ENCODE peak calls at places on chromosomes 6 and 20, in eight cellular contexts. One of them, this sample, is unnamed.

GRCh38 chr6:117989086-117989485 is 82.0 kb downstream of the SLC35F1 start:
- DNase-seq in AG09309: no peak
- DNase-seq in GM06990: no peak
- DNase-seq in left ventricle myocardium inferior: no peak
- DNase-seq in fibroblast of mammary gland: no peak
- DNase-seq in sigmoid colon: no peak
- DNase-seq in glutamatergic neuron: no peak
- DNase-seq in upper lobe of right lung: no peak
- DNase-seq in this sample: no peak

GRCh38 chr20:14583413-14583812 is 246.0 kb upstream of the FLRT3 start:
- DNase-seq in left ventricle myocardium inferior: no peak
- DNase-seq in fibroblast of mammary gland: peak
- DNase-seq in GM06990: no peak
- DNase-seq in sigmoid colon: no peak
- DNase-seq in AG09309: no peak
- DNase-seq in upper lobe of right lung: no peak
- DNase-seq in glutamatergic neuron: no peak
- DNase-seq in this sample: no peak

GRCh38 chr6:90729057-90729456 is 142.2 kb upstream of the MAP3K7 start:
- DNase-seq in fibroblast of mammary gland: no peak
- DNase-seq in sigmoid colon: no peak
- DNase-seq in left ventricle myocardium inferior: no peak
- DNase-seq in GM06990: no peak
- DNase-seq in AG09309: no peak
- DNase-seq in upper lobe of right lung: no peak
- DNase-seq in glutamatergic neuron: no peak
- DNase-seq in this sample: no peak

GRCh38 chr20:53677447-53678314 is 84.0 kb upstream of the ZNF217 start:
- DNase-seq in glutamatergic neuron: peak
- DNase-seq in GM06990: no peak
- DNase-seq in AG09309: peak
- DNase-seq in sigmoid colon: no peak
- DNase-seq in left ventricle myocardium inferior: peak
- DNase-seq in fibroblast of mammary gland: no peak
- DNase-seq in upper lobe of right lung: peak
- DNase-seq in this sample: no peak

GRCh38 chr6:31474871-31475286 is 23.1 kb upstream of the MICB start:
- DNase-seq in fibroblast of mammary gland: no peak
- DNase-seq in GM06990: no peak
- DNase-seq in AG09309: no peak
- DNase-seq in sigmoid colon: peak
- DNase-seq in left ventricle myocardium inferior: no peak
- DNase-seq in upper lobe of right lung: no peak
- DNase-seq in glutamatergic neuron: no peak
- DNase-seq in this sample: peak

GRCh38 chr20:24734139-24734538 is 214.9 kb upstream of the CST7 start:
- DNase-seq in GM06990: no peak
- DNase-seq in fibroblast of mammary gland: no peak
- DNase-seq in left ventricle myocardium inferior: no peak
- DNase-seq in glutamatergic neuron: no peak
- DNase-seq in sigmoid colon: no peak
- DNase-seq in upper lobe of right lung: no peak
- DNase-seq in AG09309: no peak
- DNase-seq in this sample: no peak

GRCh38 chr6:16592550-16592892 is 168.7 kb downstream of the ATXN1 start:
- DNase-seq in AG09309: no peak
- DNase-seq in fibroblast of mammary gland: no peak
- DNase-seq in sigmoid colon: no peak
- DNase-seq in GM06990: no peak
- DNase-seq in glutamatergic neuron: no peak
- DNase-seq in left ventricle myocardium inferior: no peak
- DNase-seq in upper lobe of right lung: no peak
- DNase-seq in this sample: no peak

GRCh38 chr6:42381850-42382249 is 69.9 kb downstream of the TRERF1 start:
- DNase-seq in upper lobe of right lung: no peak
- DNase-seq in glutamatergic neuron: no peak
- DNase-seq in left ventricle myocardium inferior: no peak
- DNase-seq in AG09309: no peak
- DNase-seq in GM06990: no peak
- DNase-seq in sigmoid colon: no peak
- DNase-seq in fibroblast of mammary gland: no peak
- DNase-seq in this sample: no peak

GRCh38 chr6:158452191-158452590 is 107.7 kb upstream of the TMEM181 start:
- DNase-seq in GM06990: no peak
- DNase-seq in upper lobe of right lung: no peak
- DNase-seq in glutamatergic neuron: no peak
- DNase-seq in left ventricle myocardium inferior: no peak
- DNase-seq in AG09309: no peak
- DNase-seq in fibroblast of mammary gland: no peak
- DNase-seq in sigmoid colon: no peak
- DNase-seq in this sample: no peak

GRCh38 chr20:35248641-35249475 is 22.4 kb downstream of the MMP24 start:
- DNase-seq in fibroblast of mammary gland: no peak
- DNase-seq in upper lobe of right lung: no peak
- DNase-seq in glutamatergic neuron: no peak
- DNase-seq in GM06990: no peak
- DNase-seq in AG09309: no peak
- DNase-seq in sigmoid colon: no peak
- DNase-seq in left ventricle myocardium inferior: no peak
- DNase-seq in this sample: no peak

GRCh38 chr6:84043555-84043954 is 10.0 kb downstream of the MRAP2 start:
- DNase-seq in left ventricle myocardium inferior: no peak
- DNase-seq in GM06990: no peak
- DNase-seq in fibroblast of mammary gland: no peak
- DNase-seq in upper lobe of right lung: no peak
- DNase-seq in glutamatergic neuron: no peak
- DNase-seq in sigmoid colon: no peak
- DNase-seq in AG09309: no peak
- DNase-seq in this sample: no peak

GRCh38 chr20:47717421-47717820 is 67.9 kb downstream of the SULF2 start:
- DNase-seq in fibroblast of mammary gland: no peak
- DNase-seq in left ventricle myocardium inferior: no peak
- DNase-seq in sigmoid colon: no peak
- DNase-seq in glutamatergic neuron: no peak
- DNase-seq in GM06990: no peak
- DNase-seq in AG09309: no peak
- DNase-seq in upper lobe of right lung: no peak
- DNase-seq in this sample: no peak

DNA sequence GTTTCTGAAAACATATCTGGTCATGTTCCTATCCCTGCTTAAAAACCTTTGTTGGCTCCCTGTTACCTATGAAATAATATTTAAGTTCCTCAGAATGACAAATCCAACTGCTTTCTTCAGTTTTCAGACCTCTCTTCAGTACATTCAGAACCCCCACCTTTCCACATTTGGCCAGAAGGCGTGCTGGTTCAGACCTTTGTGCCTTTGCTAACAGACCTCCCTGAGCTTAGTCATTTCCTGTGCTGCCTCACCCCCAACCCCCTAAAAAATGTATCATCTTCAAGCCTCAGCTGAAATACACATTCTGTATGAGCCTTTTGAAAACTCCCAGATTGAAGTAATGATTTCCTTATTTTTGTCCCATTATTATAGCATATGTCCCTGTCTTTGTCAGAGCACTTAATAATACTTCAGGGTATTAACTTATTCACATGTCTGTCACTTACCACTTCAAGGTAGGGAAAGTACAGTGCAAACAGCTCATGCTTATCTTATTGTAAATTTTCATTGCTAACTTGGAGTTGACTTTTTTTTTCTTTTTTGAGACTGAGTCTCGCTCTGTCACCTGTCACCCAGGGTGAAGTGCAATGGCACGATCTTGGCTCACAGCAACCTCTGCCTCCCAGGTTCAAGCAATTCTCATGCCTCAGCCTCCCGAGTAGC is 19.7 kb downstream of the FAM217A start:
- DNase-seq in glutamatergic neuron: no peak
- DNase-seq in GM06990: no peak
- DNase-seq in left ventricle myocardium inferior: no peak
- DNase-seq in sigmoid colon: no peak
- DNase-seq in AG09309: peak
- DNase-seq in upper lobe of right lung: no peak
- DNase-seq in fibroblast of mammary gland: peak
- DNase-seq in this sample: peak
- TF ChIP-seq CTCF in glutamatergic neuron: no peak
- TF ChIP-seq CTCF in GM06990: no peak
- TF ChIP-seq CTCF in left ventricle myocardium inferior: no peak
- TF ChIP-seq CTCF in sigmoid colon: no peak
- TF ChIP-seq CTCF in AG09309: peak
- TF ChIP-seq CTCF in upper lobe of right lung: no peak
- TF ChIP-seq CTCF in fibroblast of mammary gland: peak
- TF ChIP-seq CTCF in this sample: peak

GRCh38 chr6:129206761-129207330 is 323.9 kb downstream of the LAMA2 start:
- DNase-seq in GM06990: no peak
- DNase-seq in glutamatergic neuron: no peak
- DNase-seq in fibroblast of mammary gland: no peak
- DNase-seq in sigmoid colon: no peak
- DNase-seq in left ventricle myocardium inferior: no peak
- DNase-seq in upper lobe of right lung: no peak
- DNase-seq in AG09309: no peak
- DNase-seq in this sample: no peak

GRCh38 chr6:129209355-129209754 is 326.4 kb downstream of the LAMA2 start:
- DNase-seq in sigmoid colon: no peak
- DNase-seq in GM06990: no peak
- DNase-seq in AG09309: peak
- DNase-seq in glutamatergic neuron: no peak
- DNase-seq in upper lobe of right lung: no peak
- DNase-seq in left ventricle myocardium inferior: no peak
- DNase-seq in fibroblast of mammary gland: no peak
- DNase-seq in this sample: no peak

GRCh38 chr6:129210684-129211083 is 327.7 kb downstream of the LAMA2 start:
- DNase-seq in GM06990: no peak
- DNase-seq in fibroblast of mammary gland: no peak
- DNase-seq in sigmoid colon: no peak
- DNase-seq in upper lobe of right lung: no peak
- DNase-seq in glutamatergic neuron: no peak
- DNase-seq in AG09309: no peak
- DNase-seq in left ventricle myocardium inferior: no peak
- DNase-seq in this sample: no peak

GRCh38 chr6:129207832-129208231 is 324.9 kb downstream of the LAMA2 start:
- DNase-seq in AG09309: no peak
- DNase-seq in GM06990: no peak
- DNase-seq in sigmoid colon: no peak
- DNase-seq in left ventricle myocardium inferior: no peak
- DNase-seq in glutamatergic neuron: no peak
- DNase-seq in upper lobe of right lung: no peak
- DNase-seq in fibroblast of mammary gland: no peak
- DNase-seq in this sample: peak

GRCh38 chr6:129208415-129209034 is 325.6 kb downstream of the LAMA2 start:
- DNase-seq in glutamatergic neuron: no peak
- DNase-seq in GM06990: no peak
- DNase-seq in left ventricle myocardium inferior: no peak
- DNase-seq in upper lobe of right lung: no peak
- DNase-seq in fibroblast of mammary gland: no peak
- DNase-seq in sigmoid colon: no peak
- DNase-seq in AG09309: no peak
- DNase-seq in this sample: no peak
- TF ChIP-seq CTCF in glutamatergic neuron: no peak
- TF ChIP-seq CTCF in GM06990: no peak
- TF ChIP-seq CTCF in left ventricle myocardium inferior: no peak
- TF ChIP-seq CTCF in upper lobe of right lung: no peak
- TF ChIP-seq CTCF in fibroblast of mammary gland: no peak
- TF ChIP-seq CTCF in sigmoid colon: no peak
- TF ChIP-seq CTCF in AG09309: no peak
- TF ChIP-seq CTCF in this sample: no peak

DNA sequence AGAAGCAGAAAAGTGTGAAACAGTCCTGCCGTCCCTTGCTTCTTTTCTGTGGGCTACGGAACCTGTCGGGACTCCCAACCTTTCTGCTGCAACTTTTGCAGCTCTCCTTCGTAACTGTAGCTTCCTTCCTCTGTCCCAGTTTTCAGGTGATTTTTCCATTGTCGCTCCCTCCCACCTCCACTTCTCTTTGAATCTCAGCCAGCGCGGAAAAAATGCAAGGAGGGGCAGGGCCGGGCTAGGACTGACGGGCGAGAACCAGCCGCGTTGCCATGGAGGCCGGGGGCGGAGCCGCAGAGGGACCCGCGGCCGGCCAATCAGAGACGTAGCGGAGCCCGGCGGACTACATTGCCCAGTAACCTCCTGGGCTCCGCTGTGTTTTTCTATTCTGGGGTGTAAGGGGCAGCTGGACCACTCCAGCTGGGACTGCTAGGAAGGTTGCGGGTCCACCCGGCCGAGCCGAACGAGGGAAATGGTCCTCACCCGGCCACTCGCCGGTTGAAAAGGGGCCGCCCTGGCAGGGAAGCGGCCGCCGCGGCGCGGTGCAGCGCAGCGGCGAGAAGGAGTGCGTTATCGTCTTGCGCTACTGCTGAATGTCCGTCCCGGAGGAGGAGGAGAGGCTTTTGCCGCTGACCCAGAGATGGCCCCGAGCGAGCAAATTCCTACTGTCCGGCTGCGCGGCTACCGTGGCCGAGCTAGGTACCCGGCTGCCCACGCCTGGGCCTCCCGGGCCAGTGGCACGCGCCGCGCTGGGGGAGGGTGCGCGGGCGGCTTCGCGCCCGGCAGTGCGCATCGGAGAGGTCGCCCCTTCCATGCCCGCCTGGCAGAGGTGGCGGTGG is at the start of the genes CYP39A1 and SLC25A27:
- DNase-seq in left ventricle myocardium inferior: peak
- DNase-seq in fibroblast of mammary gland: peak
- DNase-seq in AG09309: peak
- DNase-seq in glutamatergic neuron: peak
- DNase-seq in sigmoid colon: peak
- DNase-seq in upper lobe of right lung: peak
- DNase-seq in GM06990: peak
- DNase-seq in this sample: peak
- TF ChIP-seq CTCF in left ventricle myocardium inferior: no peak
- TF ChIP-seq CTCF in fibroblast of mammary gland: no peak
- TF ChIP-seq CTCF in AG09309: no peak
- TF ChIP-seq CTCF in glutamatergic neuron: no peak
- TF ChIP-seq CTCF in sigmoid colon: no peak
- TF ChIP-seq CTCF in upper lobe of right lung: no peak
- TF ChIP-seq CTCF in GM06990: no peak
- TF ChIP-seq CTCF in this sample: no peak

GRCh38 chr6:11363881-11364576 is 131.6 kb upstream of the NEDD9 start:
- DNase-seq in glutamatergic neuron: no peak
- DNase-seq in GM06990: no peak
- DNase-seq in AG09309: no peak
- DNase-seq in fibroblast of mammary gland: no peak
- DNase-seq in sigmoid colon: no peak
- DNase-seq in left ventricle myocardium inferior: no peak
- DNase-seq in upper lobe of right lung: no peak
- DNase-seq in this sample: no peak

GRCh38 chr6:11366183-11366933 is 133.9 kb upstream of the NEDD9 start:
- DNase-seq in glutamatergic neuron: no peak
- DNase-seq in left ventricle myocardium inferior: no peak
- DNase-seq in GM06990: peak
- DNase-seq in AG09309: no peak
- DNase-seq in upper lobe of right lung: no peak
- DNase-seq in fibroblast of mammary gland: no peak
- DNase-seq in sigmoid colon: no peak
- DNase-seq in this sample: no peak

GRCh38 chr6:11362481-11363018 is 130.1 kb upstream of the NEDD9 start:
- DNase-seq in upper lobe of right lung: no peak
- DNase-seq in AG09309: no peak
- DNase-seq in left ventricle myocardium inferior: no peak
- DNase-seq in GM06990: no peak
- DNase-seq in glutamatergic neuron: no peak
- DNase-seq in sigmoid colon: no peak
- DNase-seq in fibroblast of mammary gland: no peak
- DNase-seq in this sample: no peak

GRCh38 chr6:11366934-11367637 is 134.6 kb upstream of the NEDD9 start:
- DNase-seq in upper lobe of right lung: no peak
- DNase-seq in glutamatergic neuron: no peak
- DNase-seq in left ventricle myocardium inferior: no peak
- DNase-seq in GM06990: no peak
- DNase-seq in AG09309: no peak
- DNase-seq in fibroblast of mammary gland: no peak
- DNase-seq in sigmoid colon: no peak
- DNase-seq in this sample: peak

GRCh38 chr6:11364971-11365397 is 132.5 kb upstream of the NEDD9 start:
- DNase-seq in upper lobe of right lung: no peak
- DNase-seq in AG09309: no peak
- DNase-seq in fibroblast of mammary gland: peak
- DNase-seq in sigmoid colon: no peak
- DNase-seq in GM06990: no peak
- DNase-seq in glutamatergic neuron: no peak
- DNase-seq in left ventricle myocardium inferior: no peak
- DNase-seq in this sample: no peak
- TF ChIP-seq CTCF in upper lobe of right lung: no peak
- TF ChIP-seq CTCF in AG09309: no peak
- TF ChIP-seq CTCF in fibroblast of mammary gland: no peak
- TF ChIP-seq CTCF in sigmoid colon: no peak
- TF ChIP-seq CTCF in GM06990: no peak
- TF ChIP-seq CTCF in glutamatergic neuron: no peak
- TF ChIP-seq CTCF in left ventricle myocardium inferior: no peak
- TF ChIP-seq CTCF in this sample: no peak

This sample was measured in osteoblast.